ENCODE peak calls at places on chromosomes 4 and X, in ten cellular contexts. One of them, this sample, is unnamed. For H3K4me1, the result is how much of the 10 kb centered on the place peaks cover.

GRCh38 chr4:83716874-83717273 is 181.0 kb downstream of the GPAT3 start:
- DNase-seq in breast epithelium: no peak
- DNase-seq in hepatocyte: no peak
- DNase-seq in heart left ventricle: no peak
- DNase-seq in Panc1: no peak
- DNase-seq in psoas muscle: no peak
- DNase-seq in foreskin keratinocyte: no peak
- DNase-seq in tibial artery: no peak
- DNase-seq in OCI-LY7: no peak
- DNase-seq in astrocyte: no peak
- DNase-seq in this sample: no peak

GRCh38 chr4:38131371-38132139 is 171.4 kb downstream of the PTTG2 start:
- DNase-seq in breast epithelium: no peak
- DNase-seq in hepatocyte: peak
- DNase-seq in heart left ventricle: no peak
- DNase-seq in Panc1: no peak
- DNase-seq in psoas muscle: no peak
- DNase-seq in foreskin keratinocyte: no peak
- DNase-seq in tibial artery: no peak
- DNase-seq in OCI-LY7: no peak
- DNase-seq in astrocyte: peak
- DNase-seq in this sample: no peak

GRCh38 chrX:124347242-124347641 is 879 bp downstream of the SH2D1A start:
- DNase-seq in breast epithelium: no peak
- DNase-seq in hepatocyte: no peak
- DNase-seq in heart left ventricle: no peak
- DNase-seq in Panc1: no peak
- DNase-seq in psoas muscle: no peak
- DNase-seq in foreskin keratinocyte: no peak
- DNase-seq in tibial artery: no peak
- DNase-seq in OCI-LY7: no peak
- DNase-seq in astrocyte: no peak
- DNase-seq in this sample: no peak

GRCh38 chrX:114626323-114626722 is 42.4 kb downstream of the HTR2C start:
- DNase-seq in breast epithelium: no peak
- DNase-seq in hepatocyte: peak
- DNase-seq in heart left ventricle: no peak
- DNase-seq in Panc1: no peak
- DNase-seq in psoas muscle: no peak
- DNase-seq in foreskin keratinocyte: no peak
- DNase-seq in tibial artery: no peak
- DNase-seq in OCI-LY7: no peak
- DNase-seq in astrocyte: no peak
- DNase-seq in this sample: no peak

GRCh38 chr4:112523008-112523440 is 7.0 kb upstream of the NEUROG2 start:
- DNase-seq in breast epithelium: no peak
- DNase-seq in hepatocyte: peak
- DNase-seq in heart left ventricle: no peak
- DNase-seq in Panc1: no peak
- DNase-seq in psoas muscle: no peak
- DNase-seq in foreskin keratinocyte: no peak
- DNase-seq in tibial artery: no peak
- DNase-seq in OCI-LY7: peak
- DNase-seq in astrocyte: peak
- DNase-seq in this sample: no peak

GRCh38 chr4:55793479-55793878 is 26.1 kb upstream of the EXOC1L start:
- DNase-seq in breast epithelium: no peak
- DNase-seq in hepatocyte: no peak
- DNase-seq in heart left ventricle: no peak
- DNase-seq in Panc1: no peak
- DNase-seq in psoas muscle: no peak
- DNase-seq in foreskin keratinocyte: no peak
- DNase-seq in tibial artery: no peak
- DNase-seq in OCI-LY7: no peak
- DNase-seq in astrocyte: no peak
- DNase-seq in this sample: no peak

GRCh38 chr4:143587703-143588102 is 74.2 kb downstream of the SMARCA5 start:
- DNase-seq in breast epithelium: no peak
- DNase-seq in hepatocyte: no peak
- DNase-seq in heart left ventricle: no peak
- DNase-seq in Panc1: no peak
- DNase-seq in psoas muscle: no peak
- DNase-seq in foreskin keratinocyte: no peak
- DNase-seq in tibial artery: no peak
- DNase-seq in OCI-LY7: no peak
- DNase-seq in astrocyte: peak
- DNase-seq in this sample: no peak

GRCh38 chr4:29278580-29278979 is 1441.6 kb upstream of the PCDH7 start:
- DNase-seq in breast epithelium: no peak
- DNase-seq in hepatocyte: no peak
- DNase-seq in heart left ventricle: no peak
- DNase-seq in Panc1: no peak
- DNase-seq in psoas muscle: no peak
- DNase-seq in foreskin keratinocyte: peak
- DNase-seq in tibial artery: no peak
- DNase-seq in OCI-LY7: no peak
- DNase-seq in astrocyte: peak
- DNase-seq in this sample: no peak

GRCh38 chr4:47913328-47913727 is 1.1 kb downstream of the NFXL1 start:
- DNase-seq in breast epithelium: no peak
- DNase-seq in hepatocyte: peak
- DNase-seq in heart left ventricle: no peak
- DNase-seq in Panc1: no peak
- DNase-seq in psoas muscle: no peak
- DNase-seq in foreskin keratinocyte: peak
- DNase-seq in tibial artery: no peak
- DNase-seq in OCI-LY7: peak
- DNase-seq in astrocyte: peak
- DNase-seq in this sample: no peak

GRCh38 chr4:26088433-26088928 is 174.5 kb downstream of the SMIM20 start:
- DNase-seq in breast epithelium: no peak
- DNase-seq in hepatocyte: no peak
- DNase-seq in heart left ventricle: no peak
- DNase-seq in Panc1: no peak
- DNase-seq in psoas muscle: no peak
- DNase-seq in foreskin keratinocyte: peak
- DNase-seq in tibial artery: peak
- DNase-seq in OCI-LY7: no peak
- DNase-seq in astrocyte: peak
- DNase-seq in this sample: no peak

GRCh38 chr4:96598465-96598864 is 758.6 kb downstream of the PDHA2 start:
- DNase-seq in breast epithelium: no peak
- DNase-seq in hepatocyte: peak
- DNase-seq in heart left ventricle: peak
- DNase-seq in Panc1: no peak
- DNase-seq in psoas muscle: no peak
- DNase-seq in foreskin keratinocyte: no peak
- DNase-seq in tibial artery: no peak
- DNase-seq in OCI-LY7: no peak
- DNase-seq in astrocyte: no peak
- DNase-seq in this sample: no peak

GRCh38 chrX:30971761-30972603 is 82.9 kb upstream of the TAB3 start:
- DNase-seq in breast epithelium: no peak
- DNase-seq in hepatocyte: peak
- DNase-seq in heart left ventricle: peak
- DNase-seq in Panc1: peak
- DNase-seq in psoas muscle: no peak
- DNase-seq in foreskin keratinocyte: no peak
- DNase-seq in tibial artery: no peak
- DNase-seq in OCI-LY7: peak
- DNase-seq in astrocyte: peak
- DNase-seq in this sample: no peak

GRCh38 chrX:74492720-74493201 is 71.5 kb downstream of the SLC16A2 start:
- DNase-seq in breast epithelium: no peak
- DNase-seq in hepatocyte: no peak
- DNase-seq in heart left ventricle: no peak
- DNase-seq in Panc1: no peak
- DNase-seq in psoas muscle: no peak
- DNase-seq in foreskin keratinocyte: no peak
- DNase-seq in tibial artery: no peak
- DNase-seq in OCI-LY7: peak
- DNase-seq in astrocyte: no peak
- DNase-seq in this sample: no peak

GRCh38 chrX:12372111-12372510 is 233.8 kb downstream of the FRMPD4 start:
- DNase-seq in breast epithelium: no peak
- DNase-seq in hepatocyte: no peak
- DNase-seq in heart left ventricle: no peak
- DNase-seq in Panc1: no peak
- DNase-seq in psoas muscle: no peak
- DNase-seq in foreskin keratinocyte: peak
- DNase-seq in tibial artery: no peak
- DNase-seq in OCI-LY7: no peak
- DNase-seq in astrocyte: peak
- DNase-seq in this sample: no peak

GRCh38 chr4:25696409-25696808 is 40.8 kb downstream of the SLC34A2 start:
- DNase-seq in breast epithelium: no peak
- DNase-seq in hepatocyte: no peak
- DNase-seq in heart left ventricle: no peak
- DNase-seq in Panc1: no peak
- DNase-seq in psoas muscle: no peak
- DNase-seq in foreskin keratinocyte: no peak
- DNase-seq in tibial artery: no peak
- DNase-seq in OCI-LY7: no peak
- DNase-seq in astrocyte: no peak
- DNase-seq in this sample: no peak

GRCh38 chr4:101594588-101594987 is 195.9 kb upstream of the BANK1 start:
- DNase-seq in breast epithelium: no peak
- DNase-seq in hepatocyte: no peak
- DNase-seq in heart left ventricle: no peak
- DNase-seq in Panc1: no peak
- DNase-seq in psoas muscle: no peak
- DNase-seq in foreskin keratinocyte: no peak
- DNase-seq in tibial artery: no peak
- DNase-seq in OCI-LY7: no peak
- DNase-seq in astrocyte: no peak
- DNase-seq in this sample: no peak

GRCh38 chr4:176189891-176190795 is 5.2 kb downstream of the SPATA4 start:
- DNase-seq in breast epithelium: no peak
- DNase-seq in hepatocyte: no peak
- DNase-seq in heart left ventricle: no peak
- DNase-seq in Panc1: no peak
- DNase-seq in psoas muscle: no peak
- DNase-seq in foreskin keratinocyte: no peak
- DNase-seq in tibial artery: no peak
- DNase-seq in OCI-LY7: no peak
- DNase-seq in astrocyte: peak
- DNase-seq in this sample: no peak
- H3K4me1 ChIP-seq in breast epithelium: under half
- H3K4me1 ChIP-seq in hepatocyte: under half
- H3K4me1 ChIP-seq in heart left ventricle: under half
- H3K4me1 ChIP-seq in Panc1: under half
- H3K4me1 ChIP-seq in psoas muscle: half or more
- H3K4me1 ChIP-seq in foreskin keratinocyte: under half
- H3K4me1 ChIP-seq in tibial artery: under half
- H3K4me1 ChIP-seq in OCI-LY7: under half
- H3K4me1 ChIP-seq in astrocyte: under half
- H3K4me1 ChIP-seq in this sample: under half

GRCh38 chrX:152876931-152877840 is 20.7 kb upstream of the ZNF185 start:
- DNase-seq in breast epithelium: no peak
- DNase-seq in hepatocyte: no peak
- DNase-seq in heart left ventricle: no peak
- DNase-seq in Panc1: no peak
- DNase-seq in psoas muscle: no peak
- DNase-seq in foreskin keratinocyte: peak
- DNase-seq in tibial artery: no peak
- DNase-seq in OCI-LY7: no peak
- DNase-seq in astrocyte: no peak
- DNase-seq in this sample: no peak
- H3K27ac ChIP-seq in breast epithelium: no peak
- H3K27ac ChIP-seq in hepatocyte: no peak
- H3K27ac ChIP-seq in heart left ventricle: no peak
- H3K27ac ChIP-seq in Panc1: no peak
- H3K27ac ChIP-seq in psoas muscle: no peak
- H3K27ac ChIP-seq in foreskin keratinocyte: no peak
- H3K27ac ChIP-seq in tibial artery: no peak
- H3K27ac ChIP-seq in OCI-LY7: no peak
- H3K27ac ChIP-seq in astrocyte: no peak
- H3K27ac ChIP-seq in this sample: peak

GRCh38 chr4:6200922-6201362 is 593 bp upstream of the JAKMIP1 start:
- DNase-seq in breast epithelium: no peak
- DNase-seq in hepatocyte: peak
- DNase-seq in heart left ventricle: no peak
- DNase-seq in Panc1: no peak
- DNase-seq in psoas muscle: no peak
- DNase-seq in foreskin keratinocyte: no peak
- DNase-seq in tibial artery: peak
- DNase-seq in OCI-LY7: peak
- DNase-seq in astrocyte: no peak
- DNase-seq in this sample: no peak

GRCh38 chr4:6201580-6202091 is 1.3 kb upstream of the JAKMIP1 start:
- DNase-seq in breast epithelium: peak
- DNase-seq in hepatocyte: no peak
- DNase-seq in heart left ventricle: no peak
- DNase-seq in Panc1: no peak
- DNase-seq in psoas muscle: no peak
- DNase-seq in foreskin keratinocyte: no peak
- DNase-seq in tibial artery: peak
- DNase-seq in OCI-LY7: peak
- DNase-seq in astrocyte: no peak
- DNase-seq in this sample: no peak

GRCh38 chr4:6198768-6199343 is 1.5 kb downstream of the JAKMIP1 start:
- DNase-seq in breast epithelium: no peak
- DNase-seq in hepatocyte: no peak
- DNase-seq in heart left ventricle: no peak
- DNase-seq in Panc1: no peak
- DNase-seq in psoas muscle: no peak
- DNase-seq in foreskin keratinocyte: peak
- DNase-seq in tibial artery: peak
- DNase-seq in OCI-LY7: no peak
- DNase-seq in astrocyte: no peak
- DNase-seq in this sample: no peak

GRCh38 chr4:6199344-6199921 is 916 bp downstream of the JAKMIP1 start:
- DNase-seq in breast epithelium: no peak
- DNase-seq in hepatocyte: peak
- DNase-seq in heart left ventricle: no peak
- DNase-seq in Panc1: no peak
- DNase-seq in psoas muscle: no peak
- DNase-seq in foreskin keratinocyte: no peak
- DNase-seq in tibial artery: peak
- DNase-seq in OCI-LY7: no peak
- DNase-seq in astrocyte: peak
- DNase-seq in this sample: no peak

GRCh38 chr4:6200011-6200921 is at the start of gene JAKMIP1:
- DNase-seq in breast epithelium: no peak
- DNase-seq in hepatocyte: peak
- DNase-seq in heart left ventricle: peak
- DNase-seq in Panc1: no peak
- DNase-seq in psoas muscle: peak
- DNase-seq in foreskin keratinocyte: no peak
- DNase-seq in tibial artery: peak
- DNase-seq in OCI-LY7: peak
- DNase-seq in astrocyte: peak
- DNase-seq in this sample: no peak
- TF ChIP-seq CTCF in breast epithelium: no peak
- TF ChIP-seq CTCF in hepatocyte: no peak
- TF ChIP-seq CTCF in heart left ventricle: no peak
- TF ChIP-seq CTCF in Panc1: no peak
- TF ChIP-seq CTCF in psoas muscle: no peak
- TF ChIP-seq CTCF in foreskin keratinocyte: no peak
- TF ChIP-seq CTCF in tibial artery: no peak
- TF ChIP-seq CTCF in OCI-LY7: no peak
- TF ChIP-seq CTCF in astrocyte: no peak
- TF ChIP-seq CTCF in this sample: no peak

GRCh38 chr4:2287594-2287915 is 25.6 kb upstream of the MXD4 start:
- DNase-seq in breast epithelium: no peak
- DNase-seq in hepatocyte: no peak
- DNase-seq in heart left ventricle: no peak
- DNase-seq in Panc1: no peak
- DNase-seq in psoas muscle: no peak
- DNase-seq in foreskin keratinocyte: no peak
- DNase-seq in tibial artery: peak
- DNase-seq in OCI-LY7: no peak
- DNase-seq in astrocyte: no peak
- DNase-seq in this sample: no peak
- H3K4me1 ChIP-seq in breast epithelium: under half
- H3K4me1 ChIP-seq in hepatocyte: under half
- H3K4me1 ChIP-seq in heart left ventricle: under half
- H3K4me1 ChIP-seq in Panc1: under half
- H3K4me1 ChIP-seq in psoas muscle: under half
- H3K4me1 ChIP-seq in foreskin keratinocyte: under half
- H3K4me1 ChIP-seq in tibial artery: under half
- H3K4me1 ChIP-seq in OCI-LY7: under half
- H3K4me1 ChIP-seq in astrocyte: under half
- H3K4me1 ChIP-seq in this sample: under half